ENCODE peak calls at places on chromosomes 1 and 21, in seven cellular contexts. J, C, P, H, N, O and W are unnamed samples.

GRCh38 chr1:16921391-16922185 is at the start of gene CROCC:
- DNase-seq in O (peak; percentile 37), N (no peak), C (peak; percentile 88), P (no peak), J (peak; percentile 95), H (peak; percentile 95), W (peak; percentile 75)

GRCh38 chr1:221765527-221765926 is 23.6 kb upstream of the DUSP10 start:
- DNase-seq in C (no peak), N (no peak), O (peak; percentile 38), H (no peak), P (no peak), J (no peak), W (no peak)

GRCh38 chr1:212498243-212498642 is 65.5 kb downstream of the NENF start:
- DNase-seq in J (no peak), H (no peak), N (peak; percentile 40), C (no peak), O (peak; percentile 86), P (peak; percentile 96), W (no peak)

GRCh38 chr1:234564035-234565029 is 45.6 kb downstream of the IRF2BP2 start:
- DNase-seq in H (no peak), O (peak; percentile 47), P (peak; percentile 88), C (no peak), J (peak; percentile 93), N (peak; percentile 98), W (no peak)

GRCh38 chr21:38925923-38926322 is 120.2 kb downstream of the ETS2 start:
- DNase-seq in H (no peak), C (no peak), O (peak; percentile 96), P (peak; percentile 89), J (no peak), N (no peak), W (no peak)

GRCh38 chr1:97980530-97980929 is 59.7 kb upstream of the DPYD start:
- DNase-seq in H (no peak), J (no peak), P (no peak), C (no peak), N (no peak), O (no peak), W (no peak)

GRCh38 chr1:184792450-184792969 is 37.9 kb upstream of the EDEM3 start:
- DNase-seq in H (no peak), P (peak; percentile 99), O (peak; percentile 100), N (peak; percentile 33), C (no peak), J (no peak), W (no peak)

GRCh38 chr1:17128361-17128760 is 9.1 kb upstream of the PADI2 start:
- DNase-seq in P (peak; percentile 91), N (peak; percentile 97), J (peak; percentile 83), O (peak; percentile 88), C (no peak), H (no peak), W (no peak)

GRCh38 chr1:97630968-97631367 is 289.9 kb downstream of the DPYD start:
- DNase-seq in J (no peak), H (no peak), P (no peak), N (no peak), O (peak; percentile 59), C (no peak), W (no peak)

GRCh38 chr1:212915245-212916091 is 34.9 kb upstream of the VASH2 start:
- DNase-seq in P (peak; percentile 87), O (peak; percentile 36), J (peak; percentile 92), N (peak; percentile 6), C (peak; percentile 56), H (peak; percentile 64), W (no peak)

GRCh38 chr1:72285074-72285425 is 2.7 kb upstream of the NEGR1 start:
- DNase-seq in O (no peak), H (no peak), N (no peak), P (no peak), C (no peak), J (no peak), W (no peak)

GRCh38 chr1:13517193-13517812 is 3.5 kb upstream of the LRRC38 start:
- DNase-seq in C (peak; percentile 79), J (peak; percentile 80), N (peak; percentile 33), P (no peak), H (peak; percentile 75), O (peak; percentile 2), W (peak; percentile 37)

GRCh38 chr1:218353656-218354055 is 8.5 kb downstream of the TGFB2 start:
- DNase-seq in N (peak; percentile 88), O (no peak), C (no peak), P (no peak), H (no peak), J (no peak), W (no peak)

GRCh38 chr1:164786980-164787833 is 228.2 kb downstream of the PBX1 start:
- DNase-seq in O (peak; percentile 77), J (peak; percentile 95), P (peak; percentile 75), N (peak; percentile 92), H (peak; percentile 90), C (peak; percentile 89), W (peak; percentile 82)

GRCh38 chr1:178093958-178094751 is at the start of gene RASAL2:
- DNase-seq in N (peak; percentile 81), H (peak; percentile 79), C (peak; percentile 84), J (peak; percentile 89), O (peak; percentile 80), P (peak; percentile 46), W (peak; percentile 83)

GRCh38 chr1:75345538-75346292 is 211.5 kb downstream of the LHX8 start:
- DNase-seq in P (no peak), J (no peak), C (no peak), H (no peak), O (peak; percentile 7), N (peak; percentile 50), W (no peak)

GRCh38 chr1:245858683-245859509 is 648.2 kb downstream of the SMYD3 start:
- DNase-seq in N (no peak), C (no peak), H (no peak), O (peak; percentile 37), P (peak; percentile 72), J (peak; percentile 13), W (no peak)

GRCh38 chr1:201221201-201221846 is 30.7 kb downstream of the IGFN1 start:
- DNase-seq in P (no peak), H (peak; percentile 20), O (no peak), J (no peak), N (no peak), C (peak; percentile 38), W (no peak)

GRCh38 chr1:225354906-225355305 is 72.9 kb downstream of the LBR start:
- DNase-seq in H (no peak), P (no peak), N (no peak), C (no peak), O (peak; percentile 53), J (no peak), W (no peak)

GRCh38 chr21:45872902-45873301 is 108.7 kb upstream of the COL6A1 start:
- DNase-seq in O (no peak), H (no peak), P (no peak), N (no peak), J (no peak), C (no peak), W (no peak)

GRCh38 chr21:44262338-44263048 is 796 bp upstream of the DNMT3L start:
- DNase-seq in J (no peak), C (no peak), N (no peak), O (no peak), H (no peak), P (no peak), W (no peak)

GRCh38 chr1:117826551-117827078 is 102.8 kb downstream of the GDAP2 start:
- DNase-seq in N (peak; percentile 62), H (no peak), C (no peak), P (peak; percentile 96), J (no peak), O (peak; percentile 85), W (no peak)

GRCh38 chr1:4668738-4669700 is 14.6 kb downstream of the AJAP1 start:
- DNase-seq in J (peak; percentile 25), H (no peak), O (no peak), C (no peak), N (peak; percentile 84), P (no peak), W (no peak)

GRCh38 chr1:4674676-4675075 is 20.3 kb downstream of the AJAP1 start:
- DNase-seq in O (no peak), C (no peak), N (peak; percentile 69), J (no peak), H (no peak), P (no peak), W (no peak)

GRCh38 chr1:4673494-4673893 is 19.1 kb downstream of the AJAP1 start:
- DNase-seq in H (no peak), P (no peak), O (no peak), J (no peak), C (no peak), N (no peak), W (no peak)

GRCh38 chr1:4674117-4674516 is 19.7 kb downstream of the AJAP1 start:
- DNase-seq in J (no peak), P (no peak), C (no peak), O (no peak), H (no peak), N (no peak), W (no peak)

GRCh38 chr1:4671828-4672227 is 17.4 kb downstream of the AJAP1 start:
- DNase-seq in J (no peak), P (no peak), N (no peak), C (no peak), H (no peak), O (no peak), W (no peak)
- H3K23ac ChIP-seq in J (no peak overlapping the region), P (no peak overlapping the region), N (no peak overlapping the region), C (no peak overlapping the region), H (no peak overlapping the region), O (no peak overlapping the region), W (no peak overlapping the region)

DNA sequence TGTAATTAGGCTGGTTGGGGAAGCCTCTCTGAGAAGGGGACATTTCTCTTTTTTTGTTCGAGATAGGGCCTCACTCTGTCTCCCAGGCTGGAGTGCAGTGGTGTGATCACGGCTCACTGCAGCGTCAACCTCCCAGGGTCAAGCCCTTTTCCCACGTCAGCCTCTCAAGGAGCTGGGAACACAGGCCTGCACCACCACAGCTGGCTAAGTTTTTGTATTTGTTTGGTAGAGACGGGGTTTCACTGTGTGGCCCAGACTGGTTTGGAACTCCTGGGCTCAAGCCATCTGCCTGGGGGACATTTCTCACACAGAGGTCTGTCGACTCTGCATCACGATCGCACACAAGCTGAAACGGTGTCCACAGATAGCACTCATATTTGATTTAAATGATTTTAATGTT is 39.7 kb downstream of the HUNK start:
- DNase-seq in J (peak; percentile 36), P (no peak), H (no peak), N (peak; percentile 45), O (peak; percentile 62), C (no peak), W (no peak)
- H3K23ac ChIP-seq in J (no peak overlapping the region), P (no peak overlapping the region), H (no peak overlapping the region), N (no peak overlapping the region), O (no peak overlapping the region), C (no peak overlapping the region), W (no peak overlapping the region)

GRCh38 chr1:10265936-10266335 is 55.6 kb downstream of the KIF1B start:
- DNase-seq in J (no peak), H (no peak), O (no peak), P (no peak), C (no peak), N (no peak), W (no peak)
- H3K23ac ChIP-seq in J (no peak overlapping the region), H (no peak overlapping the region), O (no peak overlapping the region), P (no peak overlapping the region), C (no peak overlapping the region), N (no peak overlapping the region), W (no peak overlapping the region)

GRCh38 chr1:111201275-111202090 is 1.0 kb upstream of the DENND2D start:
- DNase-seq in N (peak; percentile 90), J (no peak), H (no peak), C (no peak), O (no peak), P (no peak), W (no peak)
- H3K23ac ChIP-seq in N (no peak overlapping the region), J (no peak overlapping the region), H (no peak overlapping the region), C (no peak overlapping the region), O (no peak overlapping the region), P (no peak overlapping the region), W (no peak overlapping the region)